ENCODE peak calls at places on chromosomes 1 and 21, in eight cellular contexts. E is sigmoid colon, R is GM23338, V is HCT116, T is upper lobe of left lung, O is Panc1, S is K562, G is transverse colon. Y is an unnamed sample.

GRCh38 chr1:2468041-2468472 is 8.0 kb upstream of the PLCH2 start:
- DNase-seq in E (no peak), T (no peak), R (peak), S (peak), O (no peak), G (no peak), V (no peak), Y (no peak)

GRCh38 chr1:53585116-53585515 is 125.9 kb downstream of the DMRTB1 start:
- DNase-seq in E (peak), T (no peak), S (no peak), V (no peak), G (peak), O (no peak), R (no peak), Y (peak)

GRCh38 chr1:204203206-204203767 is 7.0 kb upstream of the KISS1 start:
- DNase-seq in S (no peak), O (no peak), E (no peak), V (no peak), R (peak), T (no peak), G (no peak), Y (no peak)

GRCh38 chr1:61781151-61781550 is 38.9 kb downstream of the PATJ start:
- DNase-seq in G (no peak), S (no peak), O (no peak), E (no peak), T (no peak), R (no peak), V (no peak), Y (no peak)

GRCh38 chr1:221097479-221098281 is 218.4 kb downstream of the HLX start:
- DNase-seq in R (no peak), G (no peak), T (no peak), O (no peak), S (no peak), V (no peak), E (no peak), Y (no peak)

GRCh38 chr1:200893411-200893901 is 1.2 kb upstream of the INAVA start:
- DNase-seq in G (peak), O (no peak), R (peak), T (no peak), E (no peak), S (no peak), V (no peak), Y (no peak)

GRCh38 chr1:119647228-119647733 is 785 bp downstream of the ZNF697 start:
- DNase-seq in T (peak), V (no peak), E (peak), R (no peak), S (no peak), O (no peak), G (no peak), Y (no peak)

GRCh38 chr1:169486281-169486904 is 649 bp upstream of the SLC19A2 start:
- DNase-seq in O (no peak), V (no peak), G (no peak), S (no peak), E (no peak), R (no peak), T (no peak), Y (no peak)

GRCh38 chr1:61213612-61214011 is 131.3 kb downstream of the NFIA start:
- DNase-seq in E (no peak), V (no peak), O (no peak), G (no peak), T (no peak), R (no peak), S (no peak), Y (no peak)

GRCh38 chr1:19384113-19384512 is 72.0 kb downstream of the SLC66A1 start:
- DNase-seq in V (no peak), T (no peak), E (peak), S (peak), O (no peak), R (no peak), G (peak), Y (no peak)

GRCh38 chr1:19067187-19067911 is 110.9 kb upstream of the IFFO2 start:
- DNase-seq in G (peak), T (no peak), S (no peak), O (no peak), R (no peak), V (no peak), E (no peak), Y (no peak)

GRCh38 chr21:27569091-27569490 is 602.2 kb upstream of the ADAMTS5 start:
- DNase-seq in G (no peak), S (no peak), V (no peak), R (no peak), T (no peak), O (no peak), E (no peak), Y (no peak)

GRCh38 chr1:187267745-187268277 is 439.1 kb downstream of the PLA2G4A start:
- DNase-seq in G (no peak), E (no peak), R (no peak), T (no peak), O (no peak), V (peak), S (no peak), Y (no peak)

GRCh38 chr1:81582467-81582986 is 218.2 kb upstream of the ADGRL2 start:
- DNase-seq in O (no peak), T (no peak), R (no peak), G (no peak), V (no peak), E (no peak), S (no peak), Y (no peak)

GRCh38 chr1:238029126-238029525 is 138.4 kb upstream of the ZP4 start:
- DNase-seq in V (no peak), R (no peak), T (no peak), G (no peak), O (no peak), E (no peak), S (no peak), Y (no peak)

GRCh38 chr1:160221089-160221488 is 15.9 kb downstream of the PEA15 start:
- DNase-seq in E (no peak), V (no peak), R (no peak), O (no peak), G (no peak), S (no peak), T (no peak), Y (no peak)

GRCh38 chr1:172343246-172344099 is 77.0 kb upstream of the C1orf105 start:
- DNase-seq in V (no peak), T (no peak), R (no peak), O (no peak), E (no peak), S (no peak), G (no peak), Y (no peak)

GRCh38 chr1:39681294-39681693 is 9.4 kb upstream of the NT5C1A start:
- DNase-seq in R (no peak), T (no peak), S (no peak), G (no peak), V (no peak), E (no peak), O (no peak), Y (no peak)

GRCh38 chr1:38297852-38298251 is 251.3 kb upstream of the POU3F1 start:
- DNase-seq in S (no peak), V (no peak), O (no peak), E (no peak), G (no peak), R (no peak), T (peak), Y (no peak)

GRCh38 chr21:14750041-14750440 is 203.9 kb upstream of the SAMSN1 start:
- DNase-seq in T (no peak), S (no peak), O (no peak), E (no peak), R (no peak), G (no peak), V (no peak), Y (no peak)

GRCh38 chr1:197663178-197663953 is 111.9 kb downstream of the DENND1B start:
- DNase-seq in E (no peak), V (no peak), O (no peak), S (no peak), R (peak), G (no peak), T (no peak), Y (no peak)

GRCh38 chr21:20301395-20301794 is 696.8 kb upstream of the NCAM2 start:
- DNase-seq in G (no peak), V (no peak), S (no peak), E (no peak), R (no peak), T (no peak), O (no peak), Y (no peak)

GRCh38 chr1:87834941-87835340 is 506.3 kb downstream of the LMO4 start:
- DNase-seq in O (no peak), R (no peak), V (no peak), G (no peak), S (no peak), E (no peak), T (no peak), Y (no peak)

GRCh38 chr1:38402230-38402815 is 355.7 kb upstream of the POU3F1 start:
- DNase-seq in E (no peak), R (no peak), V (no peak), O (no peak), G (no peak), S (no peak), T (no peak), Y (no peak)

DNA sequence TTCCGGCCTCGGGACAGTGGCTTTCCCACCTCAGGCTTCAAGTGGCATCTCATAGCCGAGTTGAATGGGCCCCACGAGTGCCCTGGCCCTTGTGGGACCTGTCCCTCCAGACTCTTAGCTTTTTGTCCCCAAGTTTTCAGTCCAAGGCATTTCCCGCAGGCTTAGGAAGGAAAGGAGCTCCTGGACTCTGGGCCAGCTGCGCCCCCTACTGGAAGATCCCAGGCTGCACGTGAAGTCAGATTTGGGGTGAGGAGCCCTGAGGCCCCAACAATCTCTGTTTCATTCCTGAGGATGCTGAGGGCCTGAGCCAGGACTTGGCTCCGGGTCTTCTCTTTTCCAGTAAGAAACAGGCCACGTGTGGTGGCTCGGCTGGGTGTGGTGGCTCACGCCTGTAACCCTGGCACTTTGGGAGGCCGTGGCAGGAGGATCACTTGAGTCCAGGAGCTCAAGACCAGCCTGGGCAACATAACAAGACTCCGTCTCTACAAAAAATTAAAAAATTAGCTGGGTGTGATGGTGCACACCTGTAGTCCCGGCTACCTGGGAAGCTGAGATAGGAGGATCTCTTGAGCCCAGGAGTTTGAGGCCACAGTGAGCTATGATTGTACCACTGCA is 67.4 kb downstream of the ARHGEF10L start:
- DNase-seq in V (peak), R (peak), E (peak), T (no peak), G (peak), S (peak), O (peak), Y (no peak)
- TF ChIP-seq POLR2AphosphoS5 in V (no peak), R (no peak), E (no peak), T (no peak), G (no peak), S (no peak), O (no peak), Y (no peak)

GRCh38 chr1:228005511-228006033 is 1.2 kb upstream of the WNT3A start:
- DNase-seq in T (no peak), G (no peak), E (peak), V (no peak), O (no peak), S (peak), R (peak), Y (peak)

GRCh38 chr1:228007801-228008341 is 1.1 kb downstream of the WNT3A start:
- DNase-seq in G (no peak), T (no peak), S (no peak), R (peak), V (no peak), O (no peak), E (peak), Y (peak)

GRCh38 chr1:228007054-228007800 is 429 bp downstream of the WNT3A start:
- DNase-seq in S (no peak), O (no peak), E (peak), R (peak), V (no peak), G (no peak), T (peak), Y (peak)

GRCh38 chr1:228006034-228006792 is 585 bp upstream of the WNT3A start:
- DNase-seq in E (peak), T (no peak), V (no peak), S (no peak), G (no peak), O (no peak), R (peak), Y (no peak)

DNA sequence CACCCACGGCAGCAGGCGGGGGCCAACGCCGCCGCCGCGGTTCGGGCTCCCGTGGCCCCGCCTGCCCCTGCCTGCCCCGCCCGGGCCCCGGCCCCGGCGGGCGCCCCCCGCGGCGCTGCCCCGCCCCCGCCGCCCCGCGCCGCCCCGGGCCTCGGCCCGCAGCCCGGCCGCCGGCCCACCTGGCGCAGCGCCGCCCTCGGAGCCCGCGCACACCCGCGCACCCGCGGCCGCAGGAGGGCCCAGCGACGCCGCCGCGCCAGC is at the start of gene WNT3A:
- DNase-seq in V (no peak), T (peak), R (no peak), G (no peak), O (no peak), E (peak), S (peak), Y (no peak)
- H3K4me3 ChIP-seq in V (peak), T (no peak), R (peak), G (no peak), O (peak), E (no peak), S (no peak), Y (peak)

GRCh38 chr1:196309386-196309785 is 298.9 kb downstream of the KCNT2 start:
- DNase-seq in S (no peak), E (no peak), O (peak), G (no peak), T (no peak), V (peak), R (peak), Y (no peak)
- TF ChIP-seq CTCF in S (no peak), E (no peak), O (peak), G (no peak), T (no peak), V (no peak), R (peak), Y (no peak)

GRCh38 chr21:37337831-37338230 is 28.7 kb upstream of the DYRK1A start:
- DNase-seq in T (no peak), R (no peak), S (no peak), G (no peak), O (no peak), V (no peak), E (no peak), Y (no peak)

GRCh38 chr21:37342046-37342632 is 24.4 kb upstream of the DYRK1A start:
- DNase-seq in T (no peak), V (no peak), O (no peak), S (no peak), G (no peak), E (no peak), R (no peak), Y (no peak)

GRCh38 chr21:37338671-37339526 is 27.7 kb upstream of the DYRK1A start:
- DNase-seq in T (no peak), E (peak), G (no peak), S (peak), V (peak), O (peak), R (no peak), Y (no peak)

GRCh38 chr21:37339527-37339889 is 27.1 kb upstream of the DYRK1A start:
- DNase-seq in V (no peak), T (no peak), S (no peak), G (no peak), O (no peak), R (no peak), E (no peak), Y (no peak)

GRCh38 chr21:37341254-37341960 is 25.2 kb upstream of the DYRK1A start:
- DNase-seq in T (no peak), G (no peak), E (no peak), O (no peak), V (no peak), R (no peak), S (no peak), Y (no peak)
- TF ChIP-seq POLR2AphosphoS5 in T (no peak), G (no peak), E (no peak), O (no peak), V (no peak), R (no peak), S (no peak), Y (no peak)

DNA sequence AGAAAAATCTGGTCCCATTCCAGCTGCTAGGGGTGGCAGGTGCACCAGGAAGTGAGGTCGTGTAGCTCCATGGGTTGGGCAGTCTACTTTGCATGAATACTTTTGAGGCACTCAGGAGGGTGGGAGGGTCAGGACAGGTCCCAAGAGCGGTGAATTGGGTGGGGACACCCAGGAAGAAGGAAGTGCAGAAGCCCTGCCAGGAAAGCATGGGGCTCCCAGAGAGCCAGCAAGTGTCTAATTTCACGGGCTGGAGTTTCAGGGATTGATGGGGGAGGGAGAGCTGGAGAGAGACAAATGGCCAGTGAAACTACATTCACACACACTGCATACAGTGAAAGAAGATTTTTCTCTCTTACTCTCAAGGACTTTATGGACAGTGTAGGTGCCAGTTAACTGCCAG is 137.8 kb downstream of the GALNT2 start:
- DNase-seq in O (no peak), V (no peak), R (no peak), E (no peak), T (no peak), S (no peak), G (peak), Y (no peak)
- H3K4me3 ChIP-seq in O (no peak), V (no peak), R (no peak), E (no peak), T (no peak), S (no peak), G (no peak), Y (no peak)

GRCh38 chr1:154186177-154186576 is 5.7 kb downstream of the TPM3 start:
- DNase-seq in V (peak), T (no peak), E (no peak), G (peak), R (peak), S (peak), O (no peak), Y (no peak)
- TF ChIP-seq CTCF in V (peak), T (peak), E (no peak), G (peak), R (peak), S (peak), O (peak), Y (no peak)